ENCODE peak calls at places on chromosomes 6 and 20, in four cellular contexts. A, R, V and Y are unnamed samples.

GRCh38 chr6:53851561-53851960 is 56.8 kb downstream of the LRRC1 start:
- DNase-seq in A (no peak), R (no peak), V (no peak), Y (no peak)

GRCh38 chr6:140711019-140711613 is 1336.7 kb upstream of the CITED2 start:
- DNase-seq in A (no peak), R (no peak), V (no peak), Y (no peak)

GRCh38 chr20:61044499-61044898 is 207.6 kb upstream of the CDH4 start:
- DNase-seq in A (no peak), R (no peak), V (no peak), Y (no peak)

GRCh38 chr6:2715737-2716136 is 35.0 kb downstream of the MYLK4 start:
- DNase-seq in A (no peak), R (no peak), V (no peak), Y (no peak)

GRCh38 chr6:12033770-12034169 is 21.7 kb downstream of the HIVEP1 start:
- DNase-seq in A (peak; percentile 58), R (peak; percentile 81), V (peak; percentile 68), Y (peak; percentile 4)

GRCh38 chr6:1388927-1389790 is at the start of gene FOXF2:
- DNase-seq in A (no peak), R (no peak), V (no peak), Y (peak; percentile 88)

GRCh38 chr6:167845856-167846255 is 19.1 kb downstream of the AFDN start:
- DNase-seq in A (no peak), R (no peak), V (no peak), Y (no peak)

GRCh38 chr6:39905640-39905975 is 28.7 kb downstream of the MOCS1 start:
- DNase-seq in A (no peak), R (no peak), V (no peak), Y (no peak)

GRCh38 chr6:80314531-80314930 is 208.1 kb downstream of the BCKDHB start:
- DNase-seq in A (no peak), R (no peak), V (no peak), Y (no peak)

GRCh38 chr6:145139451-145139850 is 595.9 kb downstream of the EPM2A start:
- DNase-seq in A (peak; percentile 13), R (no peak), V (peak; percentile 5), Y (no peak)

GRCh38 chr20:38452880-38453624 is 17.9 kb upstream of the SNHG17 start:
- DNase-seq in A (peak; percentile 75), R (no peak), V (peak; percentile 85), Y (peak; percentile 94)

GRCh38 chr20:12153616-12154015 is 235.9 kb downstream of the BTBD3 start:
- DNase-seq in A (peak; percentile 76), R (peak; percentile 88), V (peak; percentile 81), Y (no peak)

GRCh38 chr6:39203804-39204495 is 25.3 kb downstream of the KCNK5 start:
- DNase-seq in A (no peak), R (peak; percentile 33), V (no peak), Y (no peak)

GRCh38 chr6:100447900-100448700 is 16.6 kb downstream of the SIM1 start:
- DNase-seq in A (no peak), R (no peak), V (no peak), Y (peak; percentile 34)

GRCh38 chr6:3825331-3825831 is 23.8 kb upstream of the FAM50B start:
- DNase-seq in A (no peak), R (peak; percentile 60), V (peak; percentile 68), Y (peak; percentile 80)

GRCh38 chr6:44045672-44046015 is 81.6 kb downstream of the MRPL14 start:
- DNase-seq in A (no peak), R (no peak), V (no peak), Y (peak; percentile 57)

GRCh38 chr6:52389626-52390360 is 27.8 kb downstream of the PAQR8 start:
- DNase-seq in A (peak; percentile 60), R (peak; percentile 72), V (peak; percentile 72), Y (no peak)

GRCh38 chr20:48100483-48100882 is 315.2 kb upstream of the SULF2 start:
- DNase-seq in A (no peak), R (no peak), V (no peak), Y (no peak)

GRCh38 chr6:43334466-43335095 is 26.0 kb upstream of the CRIP3 start:
- DNase-seq in A (peak; percentile 43), R (peak; percentile 47), V (peak; percentile 62), Y (no peak)

GRCh38 chr6:43742285-43742684 is 27.7 kb upstream of the VEGFA start:
- DNase-seq in A (no peak), R (no peak), V (no peak), Y (no peak)

GRCh38 chr20:36085686-36086267 is 68.8 kb upstream of the EPB41L1 start:
- DNase-seq in A (peak; percentile 65), R (peak; percentile 92), V (peak; percentile 74), Y (peak; percentile 89)

GRCh38 chr6:44010411-44011349 is 116.6 kb downstream of the MRPL14 start:
- DNase-seq in A (peak; percentile 98), R (peak; percentile 90), V (peak; percentile 99), Y (peak; percentile 98)

GRCh38 chr20:3696200-3696599 is 14.4 kb upstream of the ADAM33 start:
- DNase-seq in A (no peak), R (no peak), V (no peak), Y (peak; percentile 14)

GRCh38 chr6:40907198-40907701 is 131.8 kb downstream of the UNC5CL start:
- DNase-seq in A (peak; percentile 43), R (peak; percentile 81), V (peak; percentile 62), Y (no peak)

GRCh38 chr6:52415917-52416628 is 4.1 kb upstream of the EFHC1 start:
- DNase-seq in A (peak; percentile 20), R (no peak), V (peak; percentile 41), Y (no peak)

GRCh38 chr6:85544776-85545175 is 48.9 kb downstream of the SNX14 start:
- DNase-seq in A (peak; percentile 34), R (no peak), V (peak; percentile 53), Y (no peak)

GRCh38 chr6:53301801-53302537 is 46.8 kb downstream of the ELOVL5 start:
- DNase-seq in A (no peak), R (peak; percentile 17), V (peak; percentile 35), Y (no peak)

GRCh38 chr20:2397091-2397490 is 16.4 kb downstream of the TGM6 start:
- DNase-seq in A (no peak), R (no peak), V (no peak), Y (peak; percentile 5)

GRCh38 chr6:131062245-131063027 is 609 bp downstream of the EPB41L2 start:
- DNase-seq in A (no peak), R (no peak), V (no peak), Y (peak; percentile 64)

GRCh38 chr6:166588691-166589333 is 2.3 kb upstream of the RAMACL start:
- DNase-seq in A (peak; percentile 84), R (no peak), V (peak; percentile 85), Y (no peak)

GRCh38 chr20:34988176-34988540 is 32.5 kb downstream of the MYH7B start:
- DNase-seq in A (peak; percentile 6), R (no peak), V (no peak), Y (peak; percentile 74)

GRCh38 chr6:133208183-133208755 is 32.9 kb upstream of the EYA4 start:
- DNase-seq in A (peak; percentile 46), R (no peak), V (peak; percentile 49), Y (peak; percentile 9)

GRCh38 chr6:9334979-9335378 is 899.6 kb upstream of the SLC35B3 start:
- DNase-seq in A (no peak), R (no peak), V (no peak), Y (no peak)

DNA sequence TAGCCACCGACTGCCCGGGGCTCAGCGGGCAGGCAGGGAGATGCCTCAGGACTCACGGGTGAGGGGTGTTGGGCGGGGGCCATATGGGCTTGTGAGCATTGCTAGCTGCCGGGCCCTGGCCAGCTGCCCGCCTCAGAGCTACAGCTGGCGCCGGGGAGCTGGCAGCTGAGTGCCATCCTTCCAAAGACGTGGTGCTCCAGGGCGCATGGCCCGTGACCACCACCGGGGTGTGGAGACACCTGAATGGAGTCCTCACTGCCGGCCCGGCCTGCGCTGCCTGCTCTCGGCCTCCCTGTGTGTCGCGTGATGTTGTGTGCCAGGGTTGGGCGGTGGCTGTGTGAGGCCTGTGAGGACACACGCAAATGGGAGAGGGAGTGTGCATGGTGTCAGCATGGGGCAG is 10.6 kb upstream of the RBBP8NL start:
- DNase-seq in A (no peak), R (no peak), V (no peak), Y (no peak)
- H2AFZ ChIP-seq in A (no peak overlapping the region), R (no peak overlapping the region), V (no peak overlapping the region), Y (no peak overlapping the region)

DNA sequence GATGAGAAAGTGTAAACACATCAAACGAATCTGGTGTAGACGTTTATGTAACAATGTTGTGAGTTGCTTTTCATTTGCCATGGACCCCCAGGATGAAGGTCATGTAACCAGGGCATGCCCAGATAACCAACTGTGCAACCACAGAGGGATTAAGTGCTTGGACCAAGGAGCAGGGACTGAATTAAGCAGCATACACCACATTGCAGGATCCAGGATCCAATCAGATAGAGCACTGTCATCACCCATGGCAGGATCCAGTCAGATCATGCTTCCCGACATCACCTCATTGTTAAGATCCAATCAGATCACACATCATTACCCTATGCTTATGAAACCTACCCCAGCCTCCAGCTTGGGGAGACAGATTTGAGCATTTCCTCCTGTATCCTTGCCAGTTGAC is 74.3 kb upstream of the RCAN2 start:
- DNase-seq in A (no peak), R (no peak), V (no peak), Y (no peak)
- H3K36me3 ChIP-seq in A (no peaks in the 10 kb centered on the region), R (no peaks in the 10 kb centered on the region), V (no peaks in the 10 kb centered on the region), Y (no peaks in the 10 kb centered on the region)

DNA sequence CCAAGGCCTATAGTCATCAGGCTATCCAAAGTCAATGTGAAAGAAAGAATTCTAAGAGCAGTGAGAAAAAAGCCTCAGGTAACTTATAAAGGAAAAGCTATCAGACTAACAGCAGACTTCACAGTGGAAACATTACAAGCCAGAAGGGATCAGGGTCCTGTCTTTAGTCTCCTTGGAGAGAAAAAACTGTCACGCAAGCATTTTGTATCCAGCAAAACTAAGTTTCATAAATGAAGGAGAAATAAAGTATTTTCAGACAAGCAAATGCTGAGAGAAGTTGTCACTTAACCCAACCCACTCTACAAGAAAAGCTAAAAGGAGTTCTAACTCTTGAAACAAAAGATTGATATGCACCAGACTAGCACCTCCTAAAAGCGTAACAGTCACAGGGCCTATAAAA is 28.1 kb downstream of the CITED2 start:
- DNase-seq in A (no peak), R (no peak), V (no peak), Y (no peak)
- H2AFZ ChIP-seq in A (no peak overlapping the region), R (no peak overlapping the region), V (no peak overlapping the region), Y (no peak overlapping the region)

GRCh38 chr20:54188132-54188835 is 14.5 kb upstream of the CYP24A1 start:
- DNase-seq in A (no peak), R (no peak), V (no peak), Y (no peak)
- H3K36me3 ChIP-seq in A (no peaks in the 10 kb centered on the region), R (no peaks in the 10 kb centered on the region), V (no peaks in the 10 kb centered on the region), Y (no peaks in the 10 kb centered on the region)